ENCODE peak calls at places on chromosomes 3 and 15, in four cellular contexts. O is Peyer's patch, K is IMR-90, B is body of pancreas. T is an unnamed sample.
A peak's percentile ranks its signal among the peaks of the same experiment; 100 is the strongest.

GRCh38 chr3:138199847-138200246 is 12.7 kb downstream of the ARMC8 start:
- DNase-seq in K (no peak), O (no peak), B (no peak), T (no peak)

GRCh38 chr15:76340198-76340801 is 3.7 kb downstream of the ISL2 start:
- DNase-seq in O (peak; percentile 71), K (no peak), B (no peak), T (peak; percentile 23)

GRCh38 chr15:48888836-48889235 is 10.9 kb downstream of the EID1 start:
- DNase-seq in K (no peak), O (no peak), B (no peak), T (no peak)

GRCh38 chr3:12708584-12709192 is 44.8 kb upstream of the RAF1 start:
- DNase-seq in O (no peak), B (no peak), K (peak; percentile 94), T (peak; percentile 34)

GRCh38 chr3:130916507-130917167 is 22.8 kb downstream of the ATP2C1 start:
- DNase-seq in B (no peak), O (no peak), K (no peak), T (no peak)

GRCh38 chr15:63856711-63857458 is 23.1 kb upstream of the HERC1 start:
- DNase-seq in B (no peak), K (peak; percentile 62), O (no peak), T (no peak)

GRCh38 chr3:153350420-153350819 is 188.4 kb downstream of the RAP2B start:
- DNase-seq in B (no peak), O (no peak), K (peak; percentile 85), T (no peak)

GRCh38 chr3:12508316-12508715 is 24.0 kb downstream of the TSEN2 start:
- DNase-seq in B (no peak), O (no peak), K (peak; percentile 100), T (no peak)

GRCh38 chr3:8730641-8731040 is 3.0 kb upstream of the CAV3 start:
- DNase-seq in K (peak; percentile 27), B (no peak), O (no peak), T (no peak)

GRCh38 chr3:123618768-123619484 is 34.1 kb upstream of the HACD2 start:
- DNase-seq in K (peak; percentile 82), O (no peak), B (peak; percentile 50), T (peak; percentile 67)

GRCh38 chr15:61119556-61119955 is 109.5 kb downstream of the RORA start:
- DNase-seq in B (no peak), K (no peak), O (no peak), T (no peak)

GRCh38 chr3:27431116-27431515 is 53.1 kb downstream of the SLC4A7 start:
- DNase-seq in O (no peak), K (peak; percentile 99), B (no peak), T (no peak)

GRCh38 chr15:39432007-39432406 is 148.9 kb upstream of the THBS1 start:
- DNase-seq in O (no peak), K (no peak), B (no peak), T (no peak)

GRCh38 chr15:48627260-48627969 is 18.1 kb downstream of the FBN1 start:
- DNase-seq in K (peak; percentile 68), B (no peak), O (no peak), T (no peak)

GRCh38 chr3:5160926-5161858 is 26.3 kb upstream of the EDEM1 start:
- DNase-seq in B (no peak), O (no peak), K (no peak), T (no peak)

GRCh38 chr3:112685435-112685834 is 44.5 kb upstream of the CCDC80 start:
- DNase-seq in B (no peak), O (no peak), K (peak; percentile 96), T (no peak)

GRCh38 chr3:135091956-135092355 is 296.9 kb downstream of the EPHB1 start:
- DNase-seq in O (no peak), B (no peak), K (no peak), T (no peak)

GRCh38 chr3:48088056-48088748 is 72.0 kb upstream of the MAP4 start:
- DNase-seq in K (no peak), O (no peak), B (no peak), T (peak; percentile 29)

GRCh38 chr15:66862111-66862815 is 160.2 kb downstream of the SMAD6 start:
- DNase-seq in O (no peak), K (no peak), B (no peak), T (no peak)

GRCh38 chr15:67832031-67832551 is 6.8 kb downstream of the SKOR1 start:
- DNase-seq in B (no peak), O (no peak), K (peak; percentile 29), T (no peak)

GRCh38 chr15:65580287-65580686 is 30.6 kb downstream of the INTS14 start:
- DNase-seq in K (peak; percentile 86), B (no peak), O (no peak), T (no peak)

GRCh38 chr15:49026700-49027099 is 19.5 kb downstream of the SECISBP2L start:
- DNase-seq in K (no peak), O (no peak), B (no peak), T (no peak)

GRCh38 chr3:34837848-34838741 is 801.2 kb upstream of the ARPP21 start:
- DNase-seq in O (no peak), K (no peak), B (no peak), T (no peak)

GRCh38 chr15:70172124-70172523 is 74.4 kb upstream of the TLE3 start:
- DNase-seq in K (no peak), O (no peak), B (no peak), T (no peak)

GRCh38 chr3:86969500-86970189 is 21.3 kb downstream of the VGLL3 start:
- DNase-seq in B (peak; percentile 29), O (no peak), K (peak; percentile 61), T (no peak)

GRCh38 chr3:161197855-161198836 is 23.0 kb upstream of the NMD3 start:
- DNase-seq in O (no peak), K (no peak), B (no peak), T (no peak)

GRCh38 chr15:73991726-73992593 is at the start of gene STOML1:
- DNase-seq in O (peak; percentile 95), B (peak; percentile 93), K (peak; percentile 93), T (peak; percentile 96)
- TF ChIP-seq CTCF in O (peak; percentile 95), B (peak; percentile 97), K (peak; percentile 88), T (peak; percentile 89)

DNA sequence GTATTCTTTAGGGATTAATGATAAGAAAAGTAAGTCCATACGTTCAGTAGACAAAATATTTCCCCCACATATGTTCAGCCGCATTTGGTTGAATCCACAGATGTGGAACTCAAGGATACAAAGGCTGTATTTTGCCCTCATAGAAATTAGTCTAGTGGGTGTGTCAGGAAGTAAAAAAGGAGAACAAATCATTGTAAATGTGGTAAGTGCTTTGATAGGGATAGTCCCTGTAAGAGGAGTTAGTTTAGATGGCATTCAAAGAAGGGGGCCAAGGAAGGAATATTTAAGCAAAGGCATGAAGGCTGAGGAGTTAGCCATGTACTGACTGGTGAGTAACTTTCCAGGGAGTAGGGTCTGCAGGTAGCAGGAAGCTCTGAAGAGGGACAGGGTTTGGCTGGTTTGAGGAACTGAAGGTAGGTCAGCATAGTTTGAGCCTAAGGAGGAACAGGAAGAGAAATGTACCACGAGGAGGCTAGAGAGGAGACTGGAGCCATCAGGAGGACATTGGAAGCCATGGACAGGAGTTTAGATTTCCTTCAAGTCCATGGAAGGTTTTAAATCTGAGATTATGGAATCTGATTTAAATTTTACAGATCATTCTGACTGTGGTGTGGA is 98.8 kb downstream of the MME start:
- DNase-seq in B (no peak), O (no peak), K (no peak), T (no peak)
- H3K27ac ChIP-seq in B (no peak overlapping the region), O (no peak overlapping the region), K (no peak overlapping the region), T (no peak overlapping the region)

DNA sequence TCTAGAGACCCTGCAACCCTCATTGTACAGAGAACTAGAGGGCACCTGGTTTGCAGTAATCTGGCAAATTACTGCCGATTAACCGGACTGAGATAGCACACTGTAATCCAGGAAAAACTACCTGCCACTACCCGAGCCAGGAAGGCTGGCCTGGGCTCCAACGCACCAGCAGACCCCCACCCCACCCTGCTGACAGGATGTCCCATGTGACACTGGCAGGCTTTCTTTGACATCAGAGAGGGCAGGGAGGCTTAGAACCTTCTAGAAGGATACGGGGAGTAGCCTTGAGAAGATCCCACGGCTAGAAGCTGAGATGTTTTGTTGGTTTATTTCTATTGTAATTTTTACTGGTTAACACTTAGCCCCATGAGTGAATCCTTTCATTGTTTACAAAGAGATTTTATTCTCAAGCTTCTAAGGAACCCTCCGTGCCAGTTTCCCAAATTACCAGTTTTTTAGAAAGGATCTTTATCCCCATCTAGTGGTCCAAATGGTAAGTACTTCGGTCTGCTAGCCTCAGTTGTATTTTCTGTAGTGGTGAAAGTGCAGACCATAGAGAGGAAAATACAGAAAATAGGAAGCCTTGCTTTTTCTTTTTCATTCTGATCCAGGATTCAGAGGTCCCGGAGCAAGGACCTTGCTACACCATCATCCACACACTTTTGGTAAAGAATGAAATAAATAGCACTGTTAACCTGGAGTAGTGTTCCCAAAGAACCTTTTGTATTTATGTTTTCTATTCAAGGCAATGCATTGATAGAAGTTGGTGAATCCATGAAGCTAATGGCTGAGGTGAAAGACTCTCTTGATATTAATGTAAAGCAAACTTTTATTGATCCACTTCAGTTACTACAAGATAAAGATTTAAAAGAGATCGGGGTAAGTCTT is 81.9 kb upstream of the ADAMTSL3 start:
- DNase-seq in B (no peak), K (peak; percentile 19), O (no peak), T (no peak)
- TF ChIP-seq CTCF in B (peak; percentile 54), K (peak; percentile 51), O (no peak), T (peak; percentile 32)

DNA sequence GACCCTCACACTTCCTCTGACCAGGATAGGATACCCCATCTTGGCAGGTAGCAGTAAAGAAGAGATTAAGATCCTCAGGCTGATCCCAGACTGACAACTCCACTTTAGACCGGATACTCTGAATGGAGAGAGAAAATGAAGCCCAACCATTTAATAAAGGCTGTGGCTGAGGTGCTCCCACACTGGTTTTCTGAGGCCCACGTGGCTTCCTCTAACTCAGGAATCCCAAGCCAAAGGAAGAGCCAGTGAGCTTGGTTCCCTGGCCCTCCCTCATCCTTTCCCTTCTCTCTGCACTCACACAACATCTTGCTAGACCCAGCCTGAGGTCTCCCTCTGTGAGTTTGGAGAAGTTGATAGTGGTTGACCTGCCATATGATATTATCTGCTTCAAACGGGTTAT is 78.1 kb downstream of the ITGB5 start:
- DNase-seq in O (no peak), B (no peak), K (no peak), T (no peak)
- H3K27ac ChIP-seq in O (no peak overlapping the region), B (no peak overlapping the region), K (no peak overlapping the region), T (peak overlapping the region; percentile 83)

DNA sequence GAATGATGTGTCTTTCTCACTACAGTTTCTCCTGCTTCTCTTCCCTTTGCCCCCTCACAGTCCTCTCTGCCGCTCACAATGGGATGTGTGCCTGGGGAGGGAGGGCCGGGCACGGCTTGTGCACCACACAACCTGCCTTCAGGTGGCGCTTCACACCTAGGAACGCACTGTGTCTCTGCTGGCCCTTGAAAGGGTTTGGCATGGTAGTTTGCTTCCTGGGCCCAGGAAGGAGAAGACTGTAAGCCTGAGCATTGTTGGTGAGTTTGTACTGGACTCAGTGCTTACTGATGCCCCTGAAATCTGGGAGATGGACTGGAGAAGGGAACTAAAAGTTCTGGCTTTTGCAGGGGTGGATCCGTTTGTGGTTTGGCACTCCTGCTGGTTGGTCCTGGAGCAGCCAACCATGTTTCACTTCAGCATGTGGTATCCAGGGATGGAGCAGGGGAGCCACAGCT is 9.2 kb downstream of the ALPK3 start:
- DNase-seq in B (peak; percentile 75), O (no peak), K (no peak), T (no peak)
- TF ChIP-seq CTCF in B (peak; percentile 78), O (no peak), K (no peak), T (peak; percentile 40)

GRCh38 chr15:99145005-99145404 is 40.1 kb downstream of the SYNM start:
- DNase-seq in O (no peak), K (no peak), B (no peak), T (no peak)
- H3K27ac ChIP-seq in O (no peak overlapping the region), K (no peak overlapping the region), B (no peak overlapping the region), T (no peak overlapping the region)

T was measured in heart right ventricle.